ENCODE peak calls at places on chromosomes 5 and 9, in six cellular contexts. One of them, this sample, is unnamed. For H3K4me1, the result is how much of the 10 kb centered on the place peaks cover.

GRCh38 chr5:150412319-150413175 is at the start of gene CD74:
- DNase-seq in neural progenitor cell: peak
- DNase-seq in fibroblast of lung: no peak
- DNase-seq in endodermal cell: peak
- DNase-seq in prostate gland: peak
- DNase-seq in K562: peak
- DNase-seq in this sample: no peak

GRCh38 chr9:119227422-119227821 is 141.8 kb downstream of the BRINP1 start:
- DNase-seq in fibroblast of lung: no peak
- DNase-seq in prostate gland: no peak
- DNase-seq in K562: no peak
- DNase-seq in endodermal cell: no peak
- DNase-seq in neural progenitor cell: no peak
- DNase-seq in this sample: no peak

GRCh38 chr5:170757182-170757601 is 26.3 kb upstream of the GABRP start:
- DNase-seq in K562: no peak
- DNase-seq in fibroblast of lung: no peak
- DNase-seq in neural progenitor cell: no peak
- DNase-seq in endodermal cell: no peak
- DNase-seq in prostate gland: no peak
- DNase-seq in this sample: no peak

GRCh38 chr5:169146158-169146557 is 154.8 kb downstream of the SLIT3 start:
- DNase-seq in endodermal cell: no peak
- DNase-seq in neural progenitor cell: no peak
- DNase-seq in prostate gland: no peak
- DNase-seq in fibroblast of lung: no peak
- DNase-seq in K562: no peak
- DNase-seq in this sample: no peak

GRCh38 chr9:127165096-127165495 is 42.7 kb upstream of the ANGPTL2 start:
- DNase-seq in prostate gland: no peak
- DNase-seq in endodermal cell: peak
- DNase-seq in neural progenitor cell: peak
- DNase-seq in K562: no peak
- DNase-seq in fibroblast of lung: no peak
- DNase-seq in this sample: no peak

GRCh38 chr5:1763960-1764605 is 35.6 kb downstream of the MRPL36 start:
- DNase-seq in fibroblast of lung: no peak
- DNase-seq in prostate gland: no peak
- DNase-seq in neural progenitor cell: no peak
- DNase-seq in K562: no peak
- DNase-seq in endodermal cell: peak
- DNase-seq in this sample: no peak

GRCh38 chr5:159547466-159548195 is 217.3 kb upstream of the IL12B start:
- DNase-seq in neural progenitor cell: no peak
- DNase-seq in prostate gland: no peak
- DNase-seq in endodermal cell: no peak
- DNase-seq in K562: no peak
- DNase-seq in fibroblast of lung: peak
- DNase-seq in this sample: no peak

GRCh38 chr9:70403618-70404025 is 10.8 kb downstream of the KLF9 start:
- DNase-seq in neural progenitor cell: no peak
- DNase-seq in fibroblast of lung: no peak
- DNase-seq in prostate gland: no peak
- DNase-seq in K562: no peak
- DNase-seq in endodermal cell: no peak
- DNase-seq in this sample: no peak

GRCh38 chr9:71487046-71487445 is 281.3 kb downstream of the CEMIP2 start:
- DNase-seq in prostate gland: no peak
- DNase-seq in endodermal cell: peak
- DNase-seq in neural progenitor cell: peak
- DNase-seq in fibroblast of lung: no peak
- DNase-seq in K562: no peak
- DNase-seq in this sample: peak

GRCh38 chr9:77933976-77934375 is 97.6 kb downstream of the GNAQ start:
- DNase-seq in endodermal cell: no peak
- DNase-seq in prostate gland: no peak
- DNase-seq in K562: peak
- DNase-seq in neural progenitor cell: no peak
- DNase-seq in fibroblast of lung: no peak
- DNase-seq in this sample: no peak

GRCh38 chr9:36479086-36479485 is 79.0 kb upstream of the RNF38 start:
- DNase-seq in fibroblast of lung: no peak
- DNase-seq in endodermal cell: no peak
- DNase-seq in K562: no peak
- DNase-seq in neural progenitor cell: no peak
- DNase-seq in prostate gland: no peak
- DNase-seq in this sample: no peak

GRCh38 chr5:176564002-176564401 is 14.9 kb downstream of the CDHR2 start:
- DNase-seq in endodermal cell: no peak
- DNase-seq in neural progenitor cell: no peak
- DNase-seq in K562: no peak
- DNase-seq in prostate gland: no peak
- DNase-seq in fibroblast of lung: no peak
- DNase-seq in this sample: no peak

GRCh38 chr5:178277866-178278265 is 45.3 kb upstream of the PHYKPL start:
- DNase-seq in neural progenitor cell: no peak
- DNase-seq in K562: no peak
- DNase-seq in endodermal cell: no peak
- DNase-seq in fibroblast of lung: no peak
- DNase-seq in prostate gland: no peak
- DNase-seq in this sample: no peak

GRCh38 chr9:36258989-36259315 is 704 bp upstream of the GNE start:
- DNase-seq in endodermal cell: no peak
- DNase-seq in prostate gland: peak
- DNase-seq in neural progenitor cell: no peak
- DNase-seq in K562: no peak
- DNase-seq in fibroblast of lung: peak
- DNase-seq in this sample: no peak

GRCh38 chr5:74530316-74530917 is 110.1 kb downstream of the ENC1 start:
- DNase-seq in fibroblast of lung: peak
- DNase-seq in K562: no peak
- DNase-seq in prostate gland: no peak
- DNase-seq in endodermal cell: no peak
- DNase-seq in neural progenitor cell: no peak
- DNase-seq in this sample: no peak

DNA sequence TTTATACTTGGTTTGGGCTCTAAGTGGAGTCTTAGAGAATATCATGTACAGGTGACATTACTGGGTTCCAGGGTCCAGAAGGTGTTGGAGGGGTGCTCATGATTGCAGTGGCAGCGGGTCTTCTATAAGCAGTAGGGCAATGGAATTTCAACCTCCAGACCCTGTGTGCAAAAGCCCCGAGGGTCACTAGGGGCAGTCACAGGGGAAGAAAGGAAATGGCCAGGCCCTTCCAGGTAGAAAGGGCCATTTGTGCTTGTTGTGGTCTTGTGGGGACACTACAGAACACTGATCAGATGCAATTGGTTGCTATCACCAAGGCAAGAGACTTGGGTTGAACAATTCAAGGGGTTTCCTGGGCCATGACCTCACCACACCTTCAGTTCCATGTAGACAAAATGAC is 283.4 kb downstream of the GADD45G start:
- DNase-seq in K562: no peak
- DNase-seq in neural progenitor cell: no peak
- DNase-seq in endodermal cell: peak
- DNase-seq in fibroblast of lung: no peak
- DNase-seq in prostate gland: no peak
- DNase-seq in this sample: no peak
- H3K4me1 ChIP-seq in K562: under half
- H3K4me1 ChIP-seq in neural progenitor cell: under half
- H3K4me1 ChIP-seq in endodermal cell: under half
- H3K4me1 ChIP-seq in fibroblast of lung: under half
- H3K4me1 ChIP-seq in prostate gland: under half
- H3K4me1 ChIP-seq in this sample: under half

GRCh38 chr9:86500031-86500430 is 145.8 kb upstream of the TUT7 start:
- DNase-seq in prostate gland: no peak
- DNase-seq in K562: no peak
- DNase-seq in endodermal cell: no peak
- DNase-seq in neural progenitor cell: no peak
- DNase-seq in fibroblast of lung: peak
- DNase-seq in this sample: no peak

GRCh38 chr9:86503281-86503680 is 149.1 kb upstream of the TUT7 start:
- DNase-seq in endodermal cell: no peak
- DNase-seq in fibroblast of lung: no peak
- DNase-seq in neural progenitor cell: no peak
- DNase-seq in prostate gland: no peak
- DNase-seq in K562: no peak
- DNase-seq in this sample: no peak

GRCh38 chr9:86503926-86504325 is 149.7 kb upstream of the TUT7 start:
- DNase-seq in neural progenitor cell: no peak
- DNase-seq in prostate gland: no peak
- DNase-seq in endodermal cell: no peak
- DNase-seq in fibroblast of lung: no peak
- DNase-seq in K562: no peak
- DNase-seq in this sample: no peak

DNA sequence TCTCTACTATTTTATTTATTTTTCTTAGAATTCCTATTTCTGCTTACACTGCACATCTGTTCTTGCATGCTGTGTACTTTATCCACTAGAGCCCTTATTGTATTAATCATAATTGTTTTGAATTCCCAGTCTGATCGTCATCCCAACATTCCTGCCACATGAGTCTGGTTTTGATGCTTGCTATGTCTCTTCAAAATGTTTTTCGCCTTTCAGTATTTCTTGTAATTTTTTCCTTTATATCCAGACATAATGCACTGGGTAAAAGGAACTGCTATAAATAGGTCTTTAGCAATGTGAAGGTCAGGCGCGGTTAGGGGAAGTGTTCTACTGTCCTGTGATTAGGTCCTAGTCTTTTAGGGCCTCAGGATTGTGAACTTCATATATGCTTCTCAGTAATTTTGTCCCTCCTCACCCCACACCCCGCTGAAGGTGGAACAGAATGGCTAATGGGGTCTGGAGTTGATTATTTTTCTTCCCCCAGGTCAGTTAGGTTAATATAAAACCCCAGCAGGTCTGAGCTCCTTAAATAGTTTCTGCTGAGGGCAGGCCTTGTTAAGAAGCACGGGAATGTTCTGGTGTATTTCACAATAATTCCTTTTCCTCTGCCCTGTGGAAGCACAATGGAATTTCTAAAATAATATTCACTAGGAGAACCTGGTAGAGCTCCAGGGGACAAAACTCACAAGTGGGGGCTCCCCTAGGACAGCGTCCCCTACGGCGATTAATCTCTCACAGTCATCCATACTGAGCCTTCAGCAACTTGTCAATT is 146.6 kb upstream of the TUT7 start:
- DNase-seq in K562: no peak
- DNase-seq in endodermal cell: no peak
- DNase-seq in fibroblast of lung: peak
- DNase-seq in neural progenitor cell: no peak
- DNase-seq in prostate gland: no peak
- DNase-seq in this sample: no peak
- H3K27ac ChIP-seq in K562: no peak
- H3K27ac ChIP-seq in endodermal cell: no peak
- H3K27ac ChIP-seq in fibroblast of lung: peak
- H3K27ac ChIP-seq in neural progenitor cell: no peak
- H3K27ac ChIP-seq in prostate gland: no peak
- H3K27ac ChIP-seq in this sample: no peak

GRCh38 chr5:130243641-130244040 is 339.4 kb downstream of the CHSY3 start:
- DNase-seq in endodermal cell: peak
- DNase-seq in K562: no peak
- DNase-seq in prostate gland: no peak
- DNase-seq in fibroblast of lung: no peak
- DNase-seq in neural progenitor cell: peak
- DNase-seq in this sample: peak
- H3K4me1 ChIP-seq in endodermal cell: under half
- H3K4me1 ChIP-seq in K562: under half
- H3K4me1 ChIP-seq in prostate gland: under half
- H3K4me1 ChIP-seq in fibroblast of lung: under half
- H3K4me1 ChIP-seq in neural progenitor cell: under half
- H3K4me1 ChIP-seq in this sample: under half

GRCh38 chr9:121498150-121498486 is 1.5 kb downstream of the GGTA1 start:
- DNase-seq in K562: peak
- DNase-seq in endodermal cell: peak
- DNase-seq in neural progenitor cell: peak
- DNase-seq in fibroblast of lung: peak
- DNase-seq in prostate gland: peak
- DNase-seq in this sample: peak
- H3K27ac ChIP-seq in K562: no peak
- H3K27ac ChIP-seq in endodermal cell: no peak
- H3K27ac ChIP-seq in neural progenitor cell: no peak
- H3K27ac ChIP-seq in fibroblast of lung: no peak
- H3K27ac ChIP-seq in prostate gland: peak
- H3K27ac ChIP-seq in this sample: no peak

GRCh38 chr5:103210952-103211351 is 47.6 kb upstream of the MACIR start:
- DNase-seq in neural progenitor cell: no peak
- DNase-seq in fibroblast of lung: no peak
- DNase-seq in prostate gland: no peak
- DNase-seq in endodermal cell: no peak
- DNase-seq in K562: no peak
- DNase-seq in this sample: no peak
- H3K4me1 ChIP-seq in neural progenitor cell: under half
- H3K4me1 ChIP-seq in fibroblast of lung: under half
- H3K4me1 ChIP-seq in prostate gland: under half
- H3K4me1 ChIP-seq in endodermal cell: under half
- H3K4me1 ChIP-seq in K562: under half
- H3K4me1 ChIP-seq in this sample: under half

DNA sequence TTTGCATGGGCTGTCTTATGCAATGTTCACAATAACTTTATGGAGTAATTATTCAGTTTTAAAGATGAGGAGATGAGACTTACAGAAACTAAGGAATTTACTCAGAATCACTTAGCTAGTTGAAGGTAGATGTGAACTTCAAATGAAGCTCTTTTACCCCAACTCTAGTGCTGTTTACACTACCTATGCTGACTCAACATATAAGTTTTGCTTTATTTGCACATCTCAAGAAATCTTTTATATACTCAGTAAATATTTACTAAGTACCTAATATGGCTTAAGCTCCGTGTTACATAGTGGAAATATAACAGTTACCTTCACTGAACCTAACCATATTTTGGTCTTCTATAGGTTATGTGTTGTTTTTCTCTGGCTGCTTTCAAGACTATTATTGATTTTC is 293.2 kb downstream of the ANXA1 start:
- DNase-seq in prostate gland: no peak
- DNase-seq in K562: no peak
- DNase-seq in fibroblast of lung: no peak
- DNase-seq in endodermal cell: no peak
- DNase-seq in neural progenitor cell: no peak
- DNase-seq in this sample: no peak
- H3K27ac ChIP-seq in prostate gland: no peak
- H3K27ac ChIP-seq in K562: no peak
- H3K27ac ChIP-seq in fibroblast of lung: no peak
- H3K27ac ChIP-seq in endodermal cell: no peak
- H3K27ac ChIP-seq in neural progenitor cell: no peak
- H3K27ac ChIP-seq in this sample: no peak

DNA sequence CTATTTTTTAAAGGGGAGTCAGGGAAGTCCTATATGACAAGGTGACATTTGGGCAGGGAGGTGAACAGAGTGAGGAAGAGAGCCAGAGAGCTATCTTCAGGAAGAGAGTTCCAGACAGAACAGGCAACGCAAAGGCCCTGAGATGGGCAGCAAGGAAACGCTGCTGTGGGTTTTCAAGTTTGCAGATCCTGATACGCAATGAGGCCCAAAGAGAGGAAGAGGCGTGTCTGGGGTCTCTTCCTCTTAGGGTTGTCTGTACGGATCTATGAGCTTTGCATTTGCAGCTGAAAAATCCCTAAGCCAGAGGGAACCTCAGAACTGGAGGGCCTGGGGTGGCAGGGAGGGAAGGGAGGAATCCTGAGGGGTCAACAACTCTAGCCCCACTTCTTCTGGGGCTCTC is 13.6 kb downstream of the FAT2 start:
- DNase-seq in endodermal cell: no peak
- DNase-seq in fibroblast of lung: no peak
- DNase-seq in prostate gland: no peak
- DNase-seq in K562: no peak
- DNase-seq in neural progenitor cell: no peak
- DNase-seq in this sample: no peak
- H3K4me1 ChIP-seq in endodermal cell: under half
- H3K4me1 ChIP-seq in fibroblast of lung: under half
- H3K4me1 ChIP-seq in prostate gland: under half
- H3K4me1 ChIP-seq in K562: under half
- H3K4me1 ChIP-seq in neural progenitor cell: under half
- H3K4me1 ChIP-seq in this sample: under half

This sample was measured in iPS DF 6.9.